ENCODE peak calls at places on chromosomes 3 and 15, in nine cellular contexts. One of them, this sample, is unnamed.

GRCh38 chr3:105414841-105415240 is 48.1 kb downstream of the ALCAM start:
- DNase-seq in nephron progenitor cell: no peak
- DNase-seq in tibial nerve: no peak
- DNase-seq in psoas muscle: no peak
- DNase-seq in Panc1: no peak
- DNase-seq in epithelial cell of esophagus: no peak
- DNase-seq in heart right ventricle: no peak
- DNase-seq in OCI-LY7: no peak
- DNase-seq in natural killer cell: no peak
- DNase-seq in this sample: no peak

GRCh38 chr3:158395421-158395820 is 175.6 kb upstream of the MLF1 start:
- DNase-seq in nephron progenitor cell: no peak
- DNase-seq in tibial nerve: no peak
- DNase-seq in psoas muscle: no peak
- DNase-seq in Panc1: no peak
- DNase-seq in epithelial cell of esophagus: peak
- DNase-seq in heart right ventricle: no peak
- DNase-seq in OCI-LY7: no peak
- DNase-seq in natural killer cell: no peak
- DNase-seq in this sample: no peak

GRCh38 chr3:150635076-150635475 is 32.0 kb downstream of the SELENOT start:
- DNase-seq in nephron progenitor cell: no peak
- DNase-seq in tibial nerve: no peak
- DNase-seq in psoas muscle: no peak
- DNase-seq in Panc1: no peak
- DNase-seq in epithelial cell of esophagus: no peak
- DNase-seq in heart right ventricle: no peak
- DNase-seq in OCI-LY7: no peak
- DNase-seq in natural killer cell: peak
- DNase-seq in this sample: no peak

GRCh38 chr3:76083992-76084391 is 298.6 kb upstream of the ZNF717 start:
- DNase-seq in nephron progenitor cell: no peak
- DNase-seq in tibial nerve: no peak
- DNase-seq in psoas muscle: no peak
- DNase-seq in Panc1: no peak
- DNase-seq in epithelial cell of esophagus: peak
- DNase-seq in heart right ventricle: no peak
- DNase-seq in OCI-LY7: no peak
- DNase-seq in natural killer cell: no peak
- DNase-seq in this sample: no peak

GRCh38 chr3:165148901-165149441 is 47.2 kb downstream of the SLITRK3 start:
- DNase-seq in nephron progenitor cell: no peak
- DNase-seq in tibial nerve: no peak
- DNase-seq in psoas muscle: no peak
- DNase-seq in Panc1: no peak
- DNase-seq in epithelial cell of esophagus: no peak
- DNase-seq in heart right ventricle: no peak
- DNase-seq in OCI-LY7: no peak
- DNase-seq in natural killer cell: no peak
- DNase-seq in this sample: no peak

GRCh38 chr15:71447328-71448250 is 332.3 kb downstream of the THSD4 start:
- DNase-seq in nephron progenitor cell: no peak
- DNase-seq in tibial nerve: no peak
- DNase-seq in psoas muscle: no peak
- DNase-seq in Panc1: no peak
- DNase-seq in epithelial cell of esophagus: peak
- DNase-seq in heart right ventricle: no peak
- DNase-seq in OCI-LY7: no peak
- DNase-seq in natural killer cell: no peak
- DNase-seq in this sample: no peak

GRCh38 chr3:133754455-133754854 is 8.3 kb downstream of the TF start:
- DNase-seq in nephron progenitor cell: no peak
- DNase-seq in tibial nerve: no peak
- DNase-seq in psoas muscle: no peak
- DNase-seq in Panc1: no peak
- DNase-seq in epithelial cell of esophagus: peak
- DNase-seq in heart right ventricle: no peak
- DNase-seq in OCI-LY7: no peak
- DNase-seq in natural killer cell: no peak
- DNase-seq in this sample: no peak

GRCh38 chr15:34366271-34367043 is 539 bp downstream of the LPCAT4 start:
- DNase-seq in nephron progenitor cell: peak
- DNase-seq in tibial nerve: peak
- DNase-seq in psoas muscle: peak
- DNase-seq in Panc1: no peak
- DNase-seq in epithelial cell of esophagus: peak
- DNase-seq in heart right ventricle: peak
- DNase-seq in OCI-LY7: peak
- DNase-seq in natural killer cell: peak
- DNase-seq in this sample: peak

GRCh38 chr3:14480207-14481017 is 59.7 kb downstream of the GRIP2 start:
- DNase-seq in nephron progenitor cell: no peak
- DNase-seq in tibial nerve: no peak
- DNase-seq in psoas muscle: peak
- DNase-seq in Panc1: no peak
- DNase-seq in epithelial cell of esophagus: peak
- DNase-seq in heart right ventricle: peak
- DNase-seq in OCI-LY7: no peak
- DNase-seq in natural killer cell: no peak
- DNase-seq in this sample: no peak

GRCh38 chr3:14481646-14482036 is 58.5 kb downstream of the GRIP2 start:
- DNase-seq in nephron progenitor cell: no peak
- DNase-seq in tibial nerve: no peak
- DNase-seq in psoas muscle: peak
- DNase-seq in Panc1: no peak
- DNase-seq in epithelial cell of esophagus: no peak
- DNase-seq in heart right ventricle: no peak
- DNase-seq in OCI-LY7: no peak
- DNase-seq in natural killer cell: no peak
- DNase-seq in this sample: no peak

GRCh38 chr3:14481018-14481645 is 59.0 kb downstream of the GRIP2 start:
- DNase-seq in nephron progenitor cell: no peak
- DNase-seq in tibial nerve: no peak
- DNase-seq in psoas muscle: no peak
- DNase-seq in Panc1: no peak
- DNase-seq in epithelial cell of esophagus: peak
- DNase-seq in heart right ventricle: no peak
- DNase-seq in OCI-LY7: no peak
- DNase-seq in natural killer cell: no peak
- DNase-seq in this sample: no peak

GRCh38 chr3:14478943-14479550 is 61.1 kb downstream of the GRIP2 start:
- DNase-seq in nephron progenitor cell: no peak
- DNase-seq in tibial nerve: no peak
- DNase-seq in psoas muscle: no peak
- DNase-seq in Panc1: no peak
- DNase-seq in epithelial cell of esophagus: no peak
- DNase-seq in heart right ventricle: no peak
- DNase-seq in OCI-LY7: no peak
- DNase-seq in natural killer cell: no peak
- DNase-seq in this sample: no peak

GRCh38 chr3:14479591-14479990 is 60.6 kb downstream of the GRIP2 start:
- DNase-seq in nephron progenitor cell: no peak
- DNase-seq in tibial nerve: no peak
- DNase-seq in psoas muscle: peak
- DNase-seq in Panc1: no peak
- DNase-seq in epithelial cell of esophagus: no peak
- DNase-seq in heart right ventricle: no peak
- DNase-seq in OCI-LY7: no peak
- DNase-seq in natural killer cell: no peak
- DNase-seq in this sample: no peak
- TF ChIP-seq CTCF in nephron progenitor cell: no peak
- TF ChIP-seq CTCF in tibial nerve: no peak
- TF ChIP-seq CTCF in psoas muscle: no peak
- TF ChIP-seq CTCF in Panc1: no peak
- TF ChIP-seq CTCF in epithelial cell of esophagus: no peak
- TF ChIP-seq CTCF in heart right ventricle: no peak
- TF ChIP-seq CTCF in OCI-LY7: no peak
- TF ChIP-seq CTCF in natural killer cell: no peak
- TF ChIP-seq CTCF in this sample: no peak

DNA sequence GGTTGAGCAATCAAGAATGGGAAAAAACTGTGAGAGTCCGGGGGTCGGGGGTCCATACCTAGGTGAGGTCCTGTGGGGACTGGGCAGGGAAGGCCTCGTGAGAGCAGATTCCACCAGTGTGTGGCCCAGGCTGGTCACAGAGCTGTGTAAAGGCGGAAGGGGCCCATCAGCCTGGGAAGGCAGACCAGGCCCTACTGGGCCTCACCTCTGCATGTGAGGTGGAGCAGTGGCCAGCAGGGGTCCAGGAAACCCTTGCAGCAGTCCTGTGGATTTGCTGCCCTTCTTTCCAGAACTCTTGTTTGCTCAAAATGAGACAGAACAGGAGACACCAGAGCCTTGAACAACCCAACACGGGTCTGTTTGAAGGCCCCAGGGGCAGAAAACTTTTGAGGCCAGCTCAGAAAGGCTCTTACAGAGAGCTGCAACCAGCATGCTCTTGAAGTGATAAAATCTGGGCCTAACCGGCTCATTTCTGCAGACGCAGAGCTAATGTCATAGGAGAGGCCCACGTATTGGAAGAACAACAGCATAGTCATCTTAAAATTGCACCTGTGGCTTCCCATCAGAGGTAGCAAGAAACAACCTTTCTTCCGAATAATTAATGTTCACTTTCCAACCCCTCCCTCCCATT is 30.3 kb upstream of the HHATL start:
- DNase-seq in nephron progenitor cell: no peak
- DNase-seq in tibial nerve: no peak
- DNase-seq in psoas muscle: no peak
- DNase-seq in Panc1: no peak
- DNase-seq in epithelial cell of esophagus: no peak
- DNase-seq in heart right ventricle: no peak
- DNase-seq in OCI-LY7: no peak
- DNase-seq in natural killer cell: no peak
- DNase-seq in this sample: peak
- TF ChIP-seq CTCF in nephron progenitor cell: peak
- TF ChIP-seq CTCF in tibial nerve: no peak
- TF ChIP-seq CTCF in psoas muscle: no peak
- TF ChIP-seq CTCF in Panc1: no peak
- TF ChIP-seq CTCF in epithelial cell of esophagus: no peak
- TF ChIP-seq CTCF in heart right ventricle: no peak
- TF ChIP-seq CTCF in OCI-LY7: no peak
- TF ChIP-seq CTCF in natural killer cell: no peak
- TF ChIP-seq CTCF in this sample: peak

DNA sequence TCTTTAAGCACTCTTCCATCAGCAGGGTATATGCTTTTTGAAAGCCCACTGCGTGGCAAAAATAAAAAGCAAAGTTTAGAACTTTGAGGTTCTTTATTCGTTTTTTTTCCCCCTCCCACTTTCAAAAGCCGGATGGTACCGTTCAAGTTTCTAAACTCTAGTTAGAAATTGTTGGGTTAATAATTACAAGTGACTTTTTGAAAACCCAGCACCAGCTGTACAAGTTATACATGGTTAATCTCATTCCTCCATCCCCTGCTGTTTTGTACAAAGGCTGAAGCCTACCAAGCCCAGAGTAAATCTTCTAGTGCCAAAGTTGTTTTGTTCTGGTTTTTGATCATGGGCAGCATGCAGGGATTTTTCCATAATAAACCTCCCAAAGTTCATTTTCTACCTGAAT is 48.6 kb downstream of the WDR72 start:
- DNase-seq in nephron progenitor cell: no peak
- DNase-seq in tibial nerve: no peak
- DNase-seq in psoas muscle: no peak
- DNase-seq in Panc1: no peak
- DNase-seq in epithelial cell of esophagus: no peak
- DNase-seq in heart right ventricle: no peak
- DNase-seq in OCI-LY7: no peak
- DNase-seq in natural killer cell: no peak
- DNase-seq in this sample: no peak
- TF ChIP-seq CTCF in nephron progenitor cell: no peak
- TF ChIP-seq CTCF in tibial nerve: no peak
- TF ChIP-seq CTCF in psoas muscle: no peak
- TF ChIP-seq CTCF in Panc1: no peak
- TF ChIP-seq CTCF in epithelial cell of esophagus: no peak
- TF ChIP-seq CTCF in heart right ventricle: no peak
- TF ChIP-seq CTCF in OCI-LY7: no peak
- TF ChIP-seq CTCF in natural killer cell: no peak
- TF ChIP-seq CTCF in this sample: no peak

GRCh38 chr15:60592386-60593339 is 113.7 kb upstream of the ICE2 start:
- DNase-seq in nephron progenitor cell: peak
- DNase-seq in tibial nerve: peak
- DNase-seq in psoas muscle: peak
- DNase-seq in Panc1: no peak
- DNase-seq in epithelial cell of esophagus: peak
- DNase-seq in heart right ventricle: peak
- DNase-seq in OCI-LY7: peak
- DNase-seq in natural killer cell: peak
- DNase-seq in this sample: peak

GRCh38 chr15:60594071-60594470 is 115.1 kb upstream of the ICE2 start:
- DNase-seq in nephron progenitor cell: no peak
- DNase-seq in tibial nerve: no peak
- DNase-seq in psoas muscle: no peak
- DNase-seq in Panc1: no peak
- DNase-seq in epithelial cell of esophagus: peak
- DNase-seq in heart right ventricle: no peak
- DNase-seq in OCI-LY7: no peak
- DNase-seq in natural killer cell: no peak
- DNase-seq in this sample: no peak

GRCh38 chr15:60590935-60591490 is 112.1 kb upstream of the ICE2 start:
- DNase-seq in nephron progenitor cell: peak
- DNase-seq in tibial nerve: peak
- DNase-seq in psoas muscle: peak
- DNase-seq in Panc1: no peak
- DNase-seq in epithelial cell of esophagus: peak
- DNase-seq in heart right ventricle: peak
- DNase-seq in OCI-LY7: no peak
- DNase-seq in natural killer cell: peak
- DNase-seq in this sample: peak

GRCh38 chr15:60589728-60590127 is 110.8 kb upstream of the ICE2 start:
- DNase-seq in nephron progenitor cell: no peak
- DNase-seq in tibial nerve: no peak
- DNase-seq in psoas muscle: no peak
- DNase-seq in Panc1: no peak
- DNase-seq in epithelial cell of esophagus: no peak
- DNase-seq in heart right ventricle: no peak
- DNase-seq in OCI-LY7: no peak
- DNase-seq in natural killer cell: no peak
- DNase-seq in this sample: no peak

DNA sequence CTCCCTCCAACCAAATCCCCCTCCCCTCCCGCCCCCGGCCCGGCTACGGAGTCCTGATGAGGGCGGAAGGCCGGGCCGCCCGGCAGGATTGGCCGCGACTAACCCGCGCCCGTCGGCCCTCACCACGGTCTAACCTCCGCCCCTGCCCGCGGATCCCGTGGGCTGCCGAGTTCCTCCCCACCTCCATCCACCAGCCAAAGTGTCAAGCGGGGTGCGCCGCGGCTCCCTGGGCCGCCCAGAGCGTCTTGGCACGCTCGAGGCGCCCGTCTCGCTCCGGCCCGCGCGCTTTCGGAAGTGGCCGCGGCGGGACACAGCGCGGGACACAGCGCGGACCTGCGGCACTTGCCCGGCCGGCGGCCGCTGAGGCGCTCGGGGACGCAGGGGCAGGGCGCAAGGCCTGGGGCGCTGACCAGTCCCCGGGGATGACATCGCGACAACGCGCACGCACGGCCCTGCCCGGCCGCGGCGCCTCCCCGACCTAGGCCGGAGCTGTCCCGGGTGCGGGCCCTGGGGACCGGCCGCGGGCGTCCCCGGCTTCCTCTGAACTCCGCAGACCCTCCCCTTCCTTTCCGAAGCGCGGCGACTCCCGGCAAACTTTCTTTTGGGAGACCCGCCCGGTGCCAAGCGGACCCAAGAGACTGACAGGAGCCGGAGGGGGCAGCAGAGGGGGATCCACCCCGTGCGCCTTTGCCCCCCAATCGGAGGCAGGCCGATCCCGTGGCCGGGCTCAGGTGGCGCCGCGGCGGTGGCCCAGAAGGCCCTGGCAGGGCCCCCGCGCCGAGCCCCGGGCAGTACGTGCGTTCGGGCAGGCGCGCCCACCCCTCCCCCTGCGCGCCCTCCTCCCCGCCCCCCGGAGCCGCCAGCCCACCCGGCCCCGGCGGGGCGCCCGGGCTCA is 112.8 kb upstream of the ICE2 start:
- DNase-seq in nephron progenitor cell: peak
- DNase-seq in tibial nerve: no peak
- DNase-seq in psoas muscle: peak
- DNase-seq in Panc1: no peak
- DNase-seq in epithelial cell of esophagus: peak
- DNase-seq in heart right ventricle: peak
- DNase-seq in OCI-LY7: peak
- DNase-seq in natural killer cell: peak
- DNase-seq in this sample: peak
- TF ChIP-seq CTCF in nephron progenitor cell: no peak
- TF ChIP-seq CTCF in tibial nerve: no peak
- TF ChIP-seq CTCF in psoas muscle: peak
- TF ChIP-seq CTCF in Panc1: no peak
- TF ChIP-seq CTCF in epithelial cell of esophagus: no peak
- TF ChIP-seq CTCF in heart right ventricle: no peak
- TF ChIP-seq CTCF in OCI-LY7: peak
- TF ChIP-seq CTCF in natural killer cell: no peak
- TF ChIP-seq CTCF in this sample: no peak

This sample was measured in endothelial cell.